ENCODE peak calls at places on chromosomes 4 and X, in ten cellular contexts. T is right lobe of liver, J is suprapubic skin, Z is aorta, W is cardiac muscle cell, B is MG63, G is left lung, P is tibial artery, S is H7, V is neuronal stem cell. D is an unnamed sample.

GRCh38 chr4:127304356-127304755 is 328.4 kb upstream of the INTU start:
- DNase-seq in T (no peak), J (no peak), Z (no peak), W (no peak), B (no peak), G (no peak), P (no peak), S (no peak), V (no peak), D (no peak)

GRCh38 chrX:105173071-105173470 is 47.4 kb downstream of the TEX13A start:
- DNase-seq in T (no peak), J (no peak), Z (no peak), W (no peak), B (no peak), G (no peak), P (no peak), S (no peak), V (no peak), D (no peak)

GRCh38 chr4:44438687-44439086 is 9.9 kb downstream of the KCTD8 start:
- DNase-seq in T (no peak), J (no peak), Z (no peak), W (no peak), B (no peak), G (no peak), P (no peak), S (no peak), V (no peak), D (no peak)

GRCh38 chrX:73563740-73564073 is 710 bp downstream of the CHIC1 start:
- DNase-seq in T (no peak), J (no peak), Z (no peak), W (no peak), B (no peak), G (no peak), P (no peak), S (no peak), V (no peak), D (no peak)

GRCh38 chr4:15385928-15386327 is 41.9 kb upstream of the C1QTNF7 start:
- DNase-seq in T (no peak), J (peak; percentile 82), Z (peak; percentile 66), W (no peak), B (no peak), G (no peak), P (peak; percentile 89), S (no peak), V (no peak), D (no peak)

GRCh38 chr4:159227984-159228383 is 125.1 kb downstream of the RAPGEF2 start:
- DNase-seq in T (peak; percentile 66), J (peak; percentile 80), Z (peak; percentile 80), W (peak; percentile 90), B (peak; percentile 38), G (peak; percentile 66), P (peak; percentile 79), S (no peak), V (peak; percentile 43), D (peak; percentile 79)

GRCh38 chr4:53706422-53707032 is 115.2 kb upstream of the LNX1 start:
- DNase-seq in T (no peak), J (no peak), Z (no peak), W (peak; percentile 87), B (no peak), G (no peak), P (no peak), S (peak; percentile 52), V (peak; percentile 42), D (no peak)

GRCh38 chr4:184540307-184540706 is 66.0 kb upstream of the IRF2 start:
- DNase-seq in T (no peak), J (no peak), Z (no peak), W (no peak), B (no peak), G (no peak), P (no peak), S (no peak), V (no peak), D (no peak)

GRCh38 chrX:154096140-154097002 is 1.1 kb downstream of the MECP2 start:
- DNase-seq in T (no peak), J (no peak), Z (no peak), W (peak; percentile 11), B (peak; percentile 5), G (no peak), P (peak; percentile 64), S (no peak), V (no peak), D (no peak)

GRCh38 chr4:145623831-145624230 is 4.6 kb downstream of the MMAA start:
- DNase-seq in T (no peak), J (no peak), Z (no peak), W (peak; percentile 35), B (peak; percentile 16), G (no peak), P (no peak), S (no peak), V (no peak), D (no peak)

GRCh38 chrX:108071578-108071977 is 19.8 kb downstream of the PSMD10 start:
- DNase-seq in T (no peak), J (no peak), Z (no peak), W (no peak), B (no peak), G (no peak), P (no peak), S (no peak), V (no peak), D (no peak)
- H3K27me3 ChIP-seq in T (no peaks in the 10 kb centered on the region), J (no peaks in the 10 kb centered on the region), Z (no peaks in the 10 kb centered on the region), W (no peaks in the 10 kb centered on the region), B (no peaks in the 10 kb centered on the region), G (peaks cover 7% of the 10 kb centered on the region), P (no peaks in the 10 kb centered on the region), S (no peaks in the 10 kb centered on the region), V (no peaks in the 10 kb centered on the region), D (peaks cover 2% of the 10 kb centered on the region)

DNA sequence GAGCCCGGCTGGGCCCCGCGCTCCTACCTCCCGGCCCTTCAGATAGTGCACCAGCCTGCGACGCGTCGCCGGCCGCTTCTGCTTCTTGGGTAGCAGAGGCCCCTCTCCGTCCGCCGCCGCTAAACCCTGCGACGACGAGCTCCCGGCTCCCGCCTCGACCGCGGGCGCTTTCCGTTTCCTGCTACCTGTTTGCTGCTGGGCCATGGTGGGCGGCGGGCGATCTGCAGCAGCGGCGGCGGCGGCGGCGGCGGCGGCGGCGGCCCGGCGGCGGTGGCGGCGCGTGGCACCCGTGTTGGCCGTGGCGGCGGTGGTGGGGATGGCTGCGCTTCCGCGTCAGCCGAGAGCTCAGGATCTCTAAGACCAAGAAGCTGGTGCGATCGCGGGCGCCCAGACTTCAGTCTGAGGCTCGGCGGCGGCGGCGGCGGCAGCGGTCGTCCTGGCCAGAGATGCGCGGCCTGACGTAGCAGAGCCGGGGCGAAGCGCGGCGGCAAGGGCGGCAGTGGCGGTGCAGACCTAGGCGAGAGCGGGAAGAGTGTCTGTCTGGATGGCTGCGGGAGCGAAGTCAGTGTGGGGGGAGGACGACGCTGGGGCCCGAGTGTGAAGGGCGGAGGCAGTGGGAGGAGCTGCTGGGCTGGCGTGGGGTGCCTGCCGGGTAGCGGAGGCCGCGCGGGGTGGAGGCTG is at the start of gene DCAF12L2:
- DNase-seq in T (no peak), J (no peak), Z (no peak), W (peak; percentile 0), B (peak; percentile 29), G (peak; percentile 22), P (no peak), S (peak; percentile 60), V (peak; percentile 24), D (no peak)
- H3K4me3 ChIP-seq in T (no peak within 1 kb of the TSS), J (peak within 1 kb of the TSS; percentile 45), Z (peak within 1 kb of the TSS; percentile 3), W (peak within 1 kb of the TSS; percentile 40), B (peak within 1 kb of the TSS; percentile 39), G (no peak within 1 kb of the TSS), P (peak within 1 kb of the TSS; percentile 47), S (peak within 1 kb of the TSS; percentile 31), V (peak within 1 kb of the TSS; percentile 33), D (peak within 1 kb of the TSS; percentile 36)

GRCh38 chr4:112418092-112418491 is 97.9 kb downstream of the NEUROG2 start:
- DNase-seq in T (no peak), J (no peak), Z (no peak), W (no peak), B (no peak), G (no peak), P (no peak), S (peak; percentile 66), V (no peak), D (no peak)

GRCh38 chr4:112425823-112426222 is 90.2 kb downstream of the NEUROG2 start:
- DNase-seq in T (no peak), J (no peak), Z (no peak), W (no peak), B (no peak), G (no peak), P (no peak), S (no peak), V (no peak), D (no peak)

GRCh38 chr4:112423591-112423990 is 92.4 kb downstream of the NEUROG2 start:
- DNase-seq in T (no peak), J (no peak), Z (no peak), W (no peak), B (no peak), G (no peak), P (no peak), S (no peak), V (no peak), D (no peak)

GRCh38 chr4:112422644-112423043 is 93.3 kb downstream of the NEUROG2 start:
- DNase-seq in T (no peak), J (no peak), Z (no peak), W (no peak), B (no peak), G (no peak), P (no peak), S (no peak), V (no peak), D (no peak)

DNA sequence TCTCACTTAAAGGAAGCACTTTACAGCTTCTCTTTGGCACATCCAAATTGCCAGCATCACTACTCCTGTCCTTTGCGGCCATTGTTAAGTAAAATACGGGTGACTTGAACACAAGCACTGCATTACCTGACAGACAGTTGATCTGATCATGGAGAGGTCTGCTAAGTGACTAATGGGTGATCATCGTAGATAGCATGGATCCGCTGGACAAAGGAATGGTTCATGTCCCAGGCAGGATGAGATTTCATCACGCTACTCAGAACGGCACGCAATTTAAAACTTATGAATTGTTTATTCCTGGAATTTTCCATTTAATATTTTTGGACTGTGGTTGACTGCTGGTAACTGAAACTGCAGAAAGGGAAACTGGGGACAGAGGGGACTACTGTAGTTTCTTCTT is 94.1 kb downstream of the NEUROG2 start:
- DNase-seq in T (no peak), J (no peak), Z (no peak), W (no peak), B (no peak), G (no peak), P (no peak), S (no peak), V (no peak), D (no peak)
- H3K36me3 ChIP-seq in T (peaks cover 3% of the 10 kb centered on the region), J (peaks cover 24% of the 10 kb centered on the region), Z (no peaks in the 10 kb centered on the region), W (no peaks in the 10 kb centered on the region), B (no peaks in the 10 kb centered on the region), G (peaks cover 60% of the 10 kb centered on the region), P (peaks cover 18% of the 10 kb centered on the region), S (no peaks in the 10 kb centered on the region), V (no peaks in the 10 kb centered on the region), D (no peaks in the 10 kb centered on the region)

DNA sequence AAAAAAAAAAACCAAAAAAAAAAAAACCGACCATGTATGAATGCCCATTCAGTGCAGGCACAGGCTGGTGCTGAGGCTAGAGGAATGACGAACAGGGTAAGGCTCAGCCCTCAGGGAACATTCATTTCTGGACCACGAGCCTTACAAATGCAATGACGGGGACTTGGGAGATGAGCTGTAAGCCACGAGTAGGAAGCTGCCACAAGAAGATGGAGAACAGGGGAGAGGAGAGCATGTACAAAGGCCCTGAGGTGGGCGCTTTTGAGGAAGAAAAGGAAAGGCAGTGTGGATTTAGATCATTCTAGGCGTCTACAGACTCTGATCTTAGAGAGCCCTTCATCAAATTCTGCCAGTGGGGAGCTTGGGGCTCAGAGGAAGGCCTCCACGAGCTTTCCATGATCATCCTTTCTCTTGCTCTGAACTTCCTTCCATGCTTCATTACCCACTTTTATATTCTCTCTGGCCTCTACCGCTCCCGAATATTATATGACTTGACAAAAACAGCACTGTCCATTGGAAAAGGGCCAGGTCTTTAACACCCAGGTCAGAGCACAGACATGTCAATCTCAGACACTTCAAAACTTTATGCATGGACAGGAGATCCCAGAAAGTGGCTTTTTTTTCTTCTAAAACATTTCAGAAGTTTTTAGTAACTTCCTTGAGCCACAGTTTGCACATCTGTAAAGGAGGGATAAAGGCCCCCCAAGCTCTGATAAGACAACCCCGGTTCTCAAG is 3.3 kb upstream of the ZNF518B start:
- DNase-seq in T (no peak), J (no peak), Z (no peak), W (no peak), B (no peak), G (no peak), P (no peak), S (no peak), V (no peak), D (no peak)
- H3K27me3 ChIP-seq in T (no peaks in the 10 kb centered on the region), J (peaks cover 29% of the 10 kb centered on the region), Z (no peaks in the 10 kb centered on the region), W (peaks cover 44% of the 10 kb centered on the region), B (no peaks in the 10 kb centered on the region), G (peaks cover 11% of the 10 kb centered on the region), P (no peaks in the 10 kb centered on the region), S (peaks cover 72% of the 10 kb centered on the region), V (peaks cover 31% of the 10 kb centered on the region), D (peaks cover 13% of the 10 kb centered on the region)